ENCODE peak calls at places on chromosomes 16 and 17, in ten cellular contexts. One of them, this sample, is unnamed.
A peak's percentile ranks its signal among the peaks of the same experiment; 100 is the strongest.

GRCh38 chr16:14304891-14305459 is 233.9 kb downstream of the MRTFB start:
- DNase-seq in NCI-H1092 treated with DMSO at 0.1 percent for 48 hours: no peak
- DNase-seq in HT1080: no peak
- DNase-seq in fibroblast of pulmonary artery: no peak
- DNase-seq in activated CD4-positive, alpha-beta T cell treated with anti-CD3 and anti-CD28 coated beads, Interleukin-2, amount 50 U/mL, for 48 hours: no peak
- DNase-seq in body of pancreas: no peak
- DNase-seq in lung: no peak
- DNase-seq in EL: no peak
- DNase-seq in BE2C: no peak
- DNase-seq in AML-193: no peak
- DNase-seq in this sample: no peak

GRCh38 chr16:86517652-86518258 is 7.4 kb downstream of the FOXF1 start:
- DNase-seq in NCI-H1092 treated with DMSO at 0.1 percent for 48 hours: peak; percentile 33
- DNase-seq in BE2C: peak; percentile 79
- DNase-seq in HT1080: peak; percentile 53
- DNase-seq in fibroblast of pulmonary artery: peak; percentile 73
- DNase-seq in activated CD4-positive, alpha-beta T cell treated with anti-CD3 and anti-CD28 coated beads, Interleukin-2, amount 50 U/mL, for 48 hours: peak; percentile 49
- DNase-seq in AML-193: peak; percentile 9
- DNase-seq in body of pancreas: peak; percentile 46
- DNase-seq in lung: peak; percentile 45
- DNase-seq in EL: peak; percentile 69
- DNase-seq in this sample: peak; percentile 57

GRCh38 chr16:58652741-58653140 is 23.1 kb upstream of the CNOT1 start:
- DNase-seq in HT1080: no peak
- DNase-seq in BE2C: peak; percentile 88
- DNase-seq in activated CD4-positive, alpha-beta T cell treated with anti-CD3 and anti-CD28 coated beads, Interleukin-2, amount 50 U/mL, for 48 hours: no peak
- DNase-seq in NCI-H1092 treated with DMSO at 0.1 percent for 48 hours: no peak
- DNase-seq in AML-193: no peak
- DNase-seq in EL: peak; percentile 51
- DNase-seq in lung: no peak
- DNase-seq in fibroblast of pulmonary artery: peak; percentile 45
- DNase-seq in body of pancreas: no peak
- DNase-seq in this sample: no peak

GRCh38 chr16:84215531-84215930 is 24.3 kb downstream of the KCNG4 start:
- DNase-seq in fibroblast of pulmonary artery: no peak
- DNase-seq in BE2C: no peak
- DNase-seq in lung: no peak
- DNase-seq in HT1080: no peak
- DNase-seq in body of pancreas: no peak
- DNase-seq in activated CD4-positive, alpha-beta T cell treated with anti-CD3 and anti-CD28 coated beads, Interleukin-2, amount 50 U/mL, for 48 hours: no peak
- DNase-seq in NCI-H1092 treated with DMSO at 0.1 percent for 48 hours: no peak
- DNase-seq in EL: no peak
- DNase-seq in AML-193: no peak
- DNase-seq in this sample: no peak

GRCh38 chr17:27502526-27503324 is 46.5 kb downstream of the KSR1 start:
- DNase-seq in body of pancreas: no peak
- DNase-seq in fibroblast of pulmonary artery: peak; percentile 82
- DNase-seq in activated CD4-positive, alpha-beta T cell treated with anti-CD3 and anti-CD28 coated beads, Interleukin-2, amount 50 U/mL, for 48 hours: no peak
- DNase-seq in lung: no peak
- DNase-seq in NCI-H1092 treated with DMSO at 0.1 percent for 48 hours: no peak
- DNase-seq in BE2C: no peak
- DNase-seq in AML-193: no peak
- DNase-seq in EL: peak; percentile 84
- DNase-seq in HT1080: no peak
- DNase-seq in this sample: no peak

GRCh38 chr17:7363311-7363710 is 8.4 kb downstream of the TMEM95 start:
- DNase-seq in NCI-H1092 treated with DMSO at 0.1 percent for 48 hours: no peak
- DNase-seq in body of pancreas: no peak
- DNase-seq in AML-193: no peak
- DNase-seq in BE2C: no peak
- DNase-seq in HT1080: peak; percentile 51
- DNase-seq in EL: peak; percentile 54
- DNase-seq in lung: no peak
- DNase-seq in activated CD4-positive, alpha-beta T cell treated with anti-CD3 and anti-CD28 coated beads, Interleukin-2, amount 50 U/mL, for 48 hours: no peak
- DNase-seq in fibroblast of pulmonary artery: no peak
- DNase-seq in this sample: no peak

GRCh38 chr17:55699178-55699865 is 23.3 kb downstream of the TMEM100 start:
- DNase-seq in AML-193: no peak
- DNase-seq in lung: peak; percentile 32
- DNase-seq in activated CD4-positive, alpha-beta T cell treated with anti-CD3 and anti-CD28 coated beads, Interleukin-2, amount 50 U/mL, for 48 hours: no peak
- DNase-seq in BE2C: peak; percentile 45
- DNase-seq in fibroblast of pulmonary artery: no peak
- DNase-seq in body of pancreas: peak; percentile 20
- DNase-seq in NCI-H1092 treated with DMSO at 0.1 percent for 48 hours: peak; percentile 11
- DNase-seq in EL: no peak
- DNase-seq in HT1080: no peak
- DNase-seq in this sample: no peak

GRCh38 chr17:68591583-68591982 is 9.6 kb downstream of the FAM20A start:
- DNase-seq in NCI-H1092 treated with DMSO at 0.1 percent for 48 hours: no peak
- DNase-seq in EL: no peak
- DNase-seq in BE2C: peak; percentile 66
- DNase-seq in fibroblast of pulmonary artery: no peak
- DNase-seq in AML-193: no peak
- DNase-seq in HT1080: peak; percentile 51
- DNase-seq in lung: no peak
- DNase-seq in body of pancreas: peak; percentile 49
- DNase-seq in activated CD4-positive, alpha-beta T cell treated with anti-CD3 and anti-CD28 coated beads, Interleukin-2, amount 50 U/mL, for 48 hours: no peak
- DNase-seq in this sample: no peak

GRCh38 chr16:87384162-87384999 is 805 bp upstream of the FBXO31 start:
- DNase-seq in lung: peak; percentile 43
- DNase-seq in AML-193: peak; percentile 52
- DNase-seq in NCI-H1092 treated with DMSO at 0.1 percent for 48 hours: peak; percentile 87
- DNase-seq in activated CD4-positive, alpha-beta T cell treated with anti-CD3 and anti-CD28 coated beads, Interleukin-2, amount 50 U/mL, for 48 hours: no peak
- DNase-seq in body of pancreas: peak; percentile 57
- DNase-seq in EL: no peak
- DNase-seq in fibroblast of pulmonary artery: no peak
- DNase-seq in BE2C: peak; percentile 84
- DNase-seq in HT1080: no peak
- DNase-seq in this sample: no peak

GRCh38 chr16:77723108-77723514 is 797 bp downstream of the NUDT7 start:
- DNase-seq in body of pancreas: peak; percentile 19
- DNase-seq in HT1080: peak; percentile 53
- DNase-seq in BE2C: no peak
- DNase-seq in lung: no peak
- DNase-seq in AML-193: peak; percentile 39
- DNase-seq in fibroblast of pulmonary artery: peak; percentile 74
- DNase-seq in NCI-H1092 treated with DMSO at 0.1 percent for 48 hours: no peak
- DNase-seq in EL: peak; percentile 31
- DNase-seq in activated CD4-positive, alpha-beta T cell treated with anti-CD3 and anti-CD28 coated beads, Interleukin-2, amount 50 U/mL, for 48 hours: no peak
- DNase-seq in this sample: peak; percentile 63

GRCh38 chr16:47920709-47921108 is 235.1 kb downstream of the ABCC12 start:
- DNase-seq in lung: no peak
- DNase-seq in NCI-H1092 treated with DMSO at 0.1 percent for 48 hours: no peak
- DNase-seq in BE2C: no peak
- DNase-seq in EL: no peak
- DNase-seq in fibroblast of pulmonary artery: no peak
- DNase-seq in activated CD4-positive, alpha-beta T cell treated with anti-CD3 and anti-CD28 coated beads, Interleukin-2, amount 50 U/mL, for 48 hours: no peak
- DNase-seq in body of pancreas: no peak
- DNase-seq in AML-193: no peak
- DNase-seq in HT1080: no peak
- DNase-seq in this sample: no peak

GRCh38 chr16:49461517-49461951 is 87.9 kb downstream of the C16orf78 start:
- DNase-seq in EL: no peak
- DNase-seq in fibroblast of pulmonary artery: no peak
- DNase-seq in AML-193: no peak
- DNase-seq in lung: no peak
- DNase-seq in BE2C: no peak
- DNase-seq in body of pancreas: no peak
- DNase-seq in HT1080: no peak
- DNase-seq in NCI-H1092 treated with DMSO at 0.1 percent for 48 hours: no peak
- DNase-seq in activated CD4-positive, alpha-beta T cell treated with anti-CD3 and anti-CD28 coated beads, Interleukin-2, amount 50 U/mL, for 48 hours: no peak
- DNase-seq in this sample: no peak

GRCh38 chr16:81446318-81447275 is 2.0 kb downstream of the CMIP start:
- DNase-seq in body of pancreas: peak; percentile 88
- DNase-seq in EL: peak; percentile 66
- DNase-seq in BE2C: no peak
- DNase-seq in lung: no peak
- DNase-seq in AML-193: no peak
- DNase-seq in fibroblast of pulmonary artery: no peak
- DNase-seq in NCI-H1092 treated with DMSO at 0.1 percent for 48 hours: peak; percentile 59
- DNase-seq in HT1080: no peak
- DNase-seq in activated CD4-positive, alpha-beta T cell treated with anti-CD3 and anti-CD28 coated beads, Interleukin-2, amount 50 U/mL, for 48 hours: no peak
- DNase-seq in this sample: no peak

GRCh38 chr16:81730090-81731051 is 48.7 kb upstream of the PLCG2 start:
- DNase-seq in EL: peak; percentile 83
- DNase-seq in fibroblast of pulmonary artery: peak; percentile 84
- DNase-seq in lung: peak; percentile 85
- DNase-seq in HT1080: peak; percentile 75
- DNase-seq in BE2C: peak; percentile 96
- DNase-seq in AML-193: no peak
- DNase-seq in activated CD4-positive, alpha-beta T cell treated with anti-CD3 and anti-CD28 coated beads, Interleukin-2, amount 50 U/mL, for 48 hours: peak; percentile 72
- DNase-seq in NCI-H1092 treated with DMSO at 0.1 percent for 48 hours: peak; percentile 81
- DNase-seq in body of pancreas: peak; percentile 86
- DNase-seq in this sample: peak; percentile 92

GRCh38 chr17:42122371-42123303 is at the start of gene HSPB9:
- DNase-seq in EL: no peak
- DNase-seq in AML-193: no peak
- DNase-seq in NCI-H1092 treated with DMSO at 0.1 percent for 48 hours: no peak
- DNase-seq in fibroblast of pulmonary artery: no peak
- DNase-seq in body of pancreas: peak; percentile 95
- DNase-seq in activated CD4-positive, alpha-beta T cell treated with anti-CD3 and anti-CD28 coated beads, Interleukin-2, amount 50 U/mL, for 48 hours: no peak
- DNase-seq in HT1080: no peak
- DNase-seq in lung: peak; percentile 55
- DNase-seq in BE2C: no peak
- DNase-seq in this sample: no peak

GRCh38 chr17:2931426-2931825 is 132.0 kb downstream of the OR1D5 start:
- DNase-seq in fibroblast of pulmonary artery: no peak
- DNase-seq in activated CD4-positive, alpha-beta T cell treated with anti-CD3 and anti-CD28 coated beads, Interleukin-2, amount 50 U/mL, for 48 hours: no peak
- DNase-seq in AML-193: no peak
- DNase-seq in EL: no peak
- DNase-seq in NCI-H1092 treated with DMSO at 0.1 percent for 48 hours: no peak
- DNase-seq in BE2C: no peak
- DNase-seq in lung: no peak
- DNase-seq in body of pancreas: no peak
- DNase-seq in HT1080: no peak
- DNase-seq in this sample: no peak

GRCh38 chr16:2761472-2761871 is 9.0 kb downstream of the SRRM2 start:
- DNase-seq in activated CD4-positive, alpha-beta T cell treated with anti-CD3 and anti-CD28 coated beads, Interleukin-2, amount 50 U/mL, for 48 hours: no peak
- DNase-seq in body of pancreas: no peak
- DNase-seq in BE2C: no peak
- DNase-seq in EL: no peak
- DNase-seq in lung: no peak
- DNase-seq in NCI-H1092 treated with DMSO at 0.1 percent for 48 hours: no peak
- DNase-seq in HT1080: no peak
- DNase-seq in AML-193: no peak
- DNase-seq in fibroblast of pulmonary artery: no peak
- DNase-seq in this sample: no peak

GRCh38 chr16:85783441-85783840 is 15.9 kb downstream of the EMC8 start:
- DNase-seq in HT1080: no peak
- DNase-seq in NCI-H1092 treated with DMSO at 0.1 percent for 48 hours: no peak
- DNase-seq in EL: no peak
- DNase-seq in lung: no peak
- DNase-seq in fibroblast of pulmonary artery: no peak
- DNase-seq in body of pancreas: no peak
- DNase-seq in AML-193: no peak
- DNase-seq in BE2C: no peak
- DNase-seq in activated CD4-positive, alpha-beta T cell treated with anti-CD3 and anti-CD28 coated beads, Interleukin-2, amount 50 U/mL, for 48 hours: no peak
- DNase-seq in this sample: no peak

GRCh38 chr17:39231587-39232551 is 6.1 kb upstream of the STAC2 start:
- DNase-seq in BE2C: peak; percentile 84
- DNase-seq in activated CD4-positive, alpha-beta T cell treated with anti-CD3 and anti-CD28 coated beads, Interleukin-2, amount 50 U/mL, for 48 hours: peak; percentile 64
- DNase-seq in AML-193: peak; percentile 37
- DNase-seq in EL: peak; percentile 55
- DNase-seq in HT1080: no peak
- DNase-seq in fibroblast of pulmonary artery: peak; percentile 53
- DNase-seq in NCI-H1092 treated with DMSO at 0.1 percent for 48 hours: no peak
- DNase-seq in body of pancreas: peak; percentile 41
- DNase-seq in lung: no peak
- DNase-seq in this sample: no peak

GRCh38 chr16:580141-580945 is 9.5 kb upstream of the RAB40C start:
- DNase-seq in lung: no peak
- DNase-seq in EL: no peak
- DNase-seq in NCI-H1092 treated with DMSO at 0.1 percent for 48 hours: no peak
- DNase-seq in fibroblast of pulmonary artery: no peak
- DNase-seq in HT1080: no peak
- DNase-seq in BE2C: no peak
- DNase-seq in activated CD4-positive, alpha-beta T cell treated with anti-CD3 and anti-CD28 coated beads, Interleukin-2, amount 50 U/mL, for 48 hours: no peak
- DNase-seq in body of pancreas: peak; percentile 90
- DNase-seq in AML-193: no peak
- DNase-seq in this sample: no peak

GRCh38 chr17:76271669-76272540 is 6.8 kb downstream of the UBALD2 start:
- DNase-seq in EL: no peak
- DNase-seq in BE2C: no peak
- DNase-seq in body of pancreas: peak; percentile 79
- DNase-seq in NCI-H1092 treated with DMSO at 0.1 percent for 48 hours: no peak
- DNase-seq in fibroblast of pulmonary artery: no peak
- DNase-seq in activated CD4-positive, alpha-beta T cell treated with anti-CD3 and anti-CD28 coated beads, Interleukin-2, amount 50 U/mL, for 48 hours: peak; percentile 93
- DNase-seq in HT1080: no peak
- DNase-seq in AML-193: no peak
- DNase-seq in lung: no peak
- DNase-seq in this sample: no peak

GRCh38 chr17:39605492-39606433 is 2.0 kb downstream of the NEUROD2 start:
- DNase-seq in body of pancreas: no peak
- DNase-seq in EL: no peak
- DNase-seq in fibroblast of pulmonary artery: no peak
- DNase-seq in activated CD4-positive, alpha-beta T cell treated with anti-CD3 and anti-CD28 coated beads, Interleukin-2, amount 50 U/mL, for 48 hours: peak; percentile 34
- DNase-seq in BE2C: no peak
- DNase-seq in lung: no peak
- DNase-seq in HT1080: no peak
- DNase-seq in AML-193: no peak
- DNase-seq in NCI-H1092 treated with DMSO at 0.1 percent for 48 hours: no peak
- DNase-seq in this sample: no peak

GRCh38 chr17:258045-258734 is 76.7 kb upstream of the DOC2B start:
- DNase-seq in activated CD4-positive, alpha-beta T cell treated with anti-CD3 and anti-CD28 coated beads, Interleukin-2, amount 50 U/mL, for 48 hours: no peak
- DNase-seq in fibroblast of pulmonary artery: no peak
- DNase-seq in NCI-H1092 treated with DMSO at 0.1 percent for 48 hours: no peak
- DNase-seq in lung: no peak
- DNase-seq in AML-193: no peak
- DNase-seq in body of pancreas: no peak
- DNase-seq in EL: no peak
- DNase-seq in HT1080: no peak
- DNase-seq in BE2C: no peak
- DNase-seq in this sample: no peak

GRCh38 chr17:68511671-68512246 is 471 bp upstream of the PRKAR1A start:
- DNase-seq in body of pancreas: peak; percentile 75
- DNase-seq in BE2C: peak; percentile 88
- DNase-seq in EL: peak; percentile 78
- DNase-seq in activated CD4-positive, alpha-beta T cell treated with anti-CD3 and anti-CD28 coated beads, Interleukin-2, amount 50 U/mL, for 48 hours: peak; percentile 67
- DNase-seq in fibroblast of pulmonary artery: peak; percentile 75
- DNase-seq in AML-193: no peak
- DNase-seq in NCI-H1092 treated with DMSO at 0.1 percent for 48 hours: peak; percentile 92
- DNase-seq in lung: peak; percentile 84
- DNase-seq in HT1080: peak; percentile 70
- DNase-seq in this sample: peak; percentile 68

GRCh38 chr17:77320501-77321256 is 179.9 kb downstream of the SEC14L1 start:
- DNase-seq in BE2C: peak; percentile 4
- DNase-seq in activated CD4-positive, alpha-beta T cell treated with anti-CD3 and anti-CD28 coated beads, Interleukin-2, amount 50 U/mL, for 48 hours: no peak
- DNase-seq in body of pancreas: no peak
- DNase-seq in NCI-H1092 treated with DMSO at 0.1 percent for 48 hours: no peak
- DNase-seq in EL: peak; percentile 74
- DNase-seq in HT1080: peak; percentile 66
- DNase-seq in lung: no peak
- DNase-seq in fibroblast of pulmonary artery: peak; percentile 36
- DNase-seq in AML-193: peak; percentile 26
- DNase-seq in this sample: peak; percentile 83